ENCODE peak calls at places on chromosome 21, in four cellular contexts. T, W, G and K are unnamed samples.

GRCh38 chr21:25487046-25487594 is 120.2 kb downstream of the MRPL39 start:
- DNase-seq in T (no peak), W (no peak), G (peak), K (no peak)

GRCh38 chr21:17512245-17513213 is at the start of gene CXADR:
- DNase-seq in T (no peak), W (peak), G (no peak), K (no peak)

GRCh38 chr21:43646550-43647260 is 12.6 kb downstream of the HSF2BP start:
- DNase-seq in T (peak), W (peak), G (peak), K (peak)

GRCh38 chr21:34511787-34512451 is at the start of gene KCNE1:
- DNase-seq in T (no peak), W (no peak), G (no peak), K (peak)

GRCh38 chr21:33428669-33429068 is 25.5 kb downstream of the IFNGR2 start:
- DNase-seq in T (no peak), W (no peak), G (peak), K (no peak)

GRCh38 chr21:28554660-28555475 is 437.8 kb downstream of the LTN1 start:
- DNase-seq in T (no peak), W (no peak), G (no peak), K (no peak)

GRCh38 chr21:22346576-22346975 is 1348.4 kb downstream of the NCAM2 start:
- DNase-seq in T (no peak), W (no peak), G (no peak), K (no peak)

GRCh38 chr21:42140196-42140934 is 69.2 kb downstream of the UMODL1 start:
- DNase-seq in T (no peak), W (no peak), G (no peak), K (no peak)

GRCh38 chr21:42022906-42023305 is 12.7 kb upstream of the ZBTB21 start:
- DNase-seq in T (no peak), W (no peak), G (no peak), K (no peak)

GRCh38 chr21:42424848-42425602 is 21.3 kb downstream of the UBASH3A start:
- DNase-seq in T (no peak), W (peak), G (no peak), K (no peak)

GRCh38 chr21:42552407-42553336 is 39.0 kb downstream of the SLC37A1 start:
- DNase-seq in T (no peak), W (no peak), G (no peak), K (no peak)

GRCh38 chr21:16455978-16456377 is 726.2 kb downstream of the USP25 start:
- DNase-seq in T (no peak), W (no peak), G (peak), K (no peak)

GRCh38 chr21:37710555-37711293 is 205.5 kb downstream of the KCNJ6 start:
- DNase-seq in T (no peak), W (no peak), G (no peak), K (no peak)

GRCh38 chr21:37758997-37759396 is 157.3 kb downstream of the KCNJ6 start:
- DNase-seq in T (no peak), W (peak), G (peak), K (peak)

GRCh38 chr21:40512590-40512989 is 334.4 kb downstream of the DSCAM start:
- DNase-seq in T (no peak), W (peak), G (no peak), K (no peak)
- TF ChIP-seq CTCF in T (peak), W (peak), G (peak), K (peak)

GRCh38 chr21:45225741-45226327 is 61.9 kb downstream of the POFUT2 start:
- DNase-seq in T (no peak), W (no peak), G (no peak), K (no peak)

GRCh38 chr21:45226540-45227326 is 61.0 kb downstream of the POFUT2 start:
- DNase-seq in T (no peak), W (no peak), G (no peak), K (no peak)

GRCh38 chr21:45228656-45229240 is 58.9 kb downstream of the POFUT2 start:
- DNase-seq in T (no peak), W (no peak), G (no peak), K (no peak)

GRCh38 chr21:45228171-45228641 is 59.5 kb downstream of the POFUT2 start:
- DNase-seq in T (peak), W (no peak), G (peak), K (no peak)

GRCh38 chr21:45227735-45228134 is 60.0 kb downstream of the POFUT2 start:
- DNase-seq in T (no peak), W (no peak), G (no peak), K (no peak)
- TF ChIP-seq CTCF in T (peak), W (no peak), G (peak), K (no peak)

DNA sequence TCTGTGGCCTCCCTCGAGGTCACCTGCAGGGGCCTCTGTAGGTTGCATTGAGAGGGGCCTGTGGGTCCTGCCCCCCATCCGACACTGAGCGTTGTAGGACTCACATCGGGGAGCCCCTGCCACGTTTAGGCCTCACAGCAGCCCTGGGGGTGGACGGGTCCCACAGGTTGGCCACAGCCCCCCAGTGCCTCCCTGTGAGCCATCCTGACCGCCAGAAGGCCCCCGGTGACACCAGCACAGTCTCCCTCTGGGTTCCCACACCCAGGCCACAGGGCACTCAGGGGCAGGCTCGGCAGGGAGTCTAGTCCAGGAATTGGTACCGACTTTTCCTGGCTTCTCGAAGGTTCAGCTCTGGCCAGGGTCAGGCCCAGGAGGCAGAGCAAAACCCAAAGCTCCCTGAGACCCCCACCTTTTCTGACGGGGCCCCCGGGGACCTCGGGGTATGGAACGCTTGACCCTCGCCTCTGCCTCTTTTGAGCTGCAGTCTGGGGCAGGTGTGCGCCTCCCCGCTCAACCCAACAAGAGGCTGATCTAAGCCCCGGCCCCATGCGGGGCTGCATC is 13.9 kb upstream of the POFUT2 start:
- DNase-seq in T (no peak), W (no peak), G (no peak), K (no peak)
- TF ChIP-seq CTCF in T (no peak), W (no peak), G (no peak), K (no peak)

DNA sequence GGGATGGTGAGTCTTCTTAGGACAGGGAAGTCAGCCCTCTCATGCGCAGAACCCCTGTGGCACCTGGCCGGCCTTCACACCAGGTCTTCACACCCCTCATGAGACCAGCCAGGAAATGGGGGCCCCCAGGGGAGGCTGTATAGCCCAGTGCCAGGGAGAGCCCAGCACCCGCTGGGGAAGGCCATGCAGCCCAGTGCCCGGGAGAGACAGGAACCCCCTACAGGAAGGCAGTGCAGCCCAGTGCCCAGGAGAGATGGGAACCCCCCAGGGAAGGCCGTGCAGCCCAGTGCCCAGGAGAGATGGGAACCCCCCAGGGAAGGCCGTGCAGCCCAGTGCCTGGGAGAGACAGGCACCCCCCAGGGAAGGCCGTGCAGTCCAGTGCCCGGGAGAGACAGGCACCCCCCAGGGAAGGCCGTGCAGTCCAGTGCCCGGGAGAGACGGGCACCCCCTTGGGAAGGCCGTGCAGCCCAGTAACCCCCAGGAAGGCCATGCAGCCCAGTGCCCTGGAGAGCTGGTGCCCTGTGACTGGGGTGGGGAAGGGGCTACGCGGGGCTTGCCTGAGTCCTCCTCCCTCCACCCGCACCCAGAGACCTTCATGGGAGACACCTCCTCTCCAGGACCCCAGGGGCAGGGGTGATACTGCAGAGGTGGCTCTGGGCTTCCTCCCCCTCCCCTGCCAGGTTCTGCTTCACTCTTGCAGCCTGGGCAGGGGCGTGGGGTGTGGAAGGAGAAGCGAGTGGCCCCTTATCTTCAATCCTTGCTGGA is 110.5 kb upstream of the COL6A1 start:
- DNase-seq in T (no peak), W (no peak), G (no peak), K (no peak)
- TF ChIP-seq CTCF in T (no peak), W (no peak), G (no peak), K (no peak)

DNA sequence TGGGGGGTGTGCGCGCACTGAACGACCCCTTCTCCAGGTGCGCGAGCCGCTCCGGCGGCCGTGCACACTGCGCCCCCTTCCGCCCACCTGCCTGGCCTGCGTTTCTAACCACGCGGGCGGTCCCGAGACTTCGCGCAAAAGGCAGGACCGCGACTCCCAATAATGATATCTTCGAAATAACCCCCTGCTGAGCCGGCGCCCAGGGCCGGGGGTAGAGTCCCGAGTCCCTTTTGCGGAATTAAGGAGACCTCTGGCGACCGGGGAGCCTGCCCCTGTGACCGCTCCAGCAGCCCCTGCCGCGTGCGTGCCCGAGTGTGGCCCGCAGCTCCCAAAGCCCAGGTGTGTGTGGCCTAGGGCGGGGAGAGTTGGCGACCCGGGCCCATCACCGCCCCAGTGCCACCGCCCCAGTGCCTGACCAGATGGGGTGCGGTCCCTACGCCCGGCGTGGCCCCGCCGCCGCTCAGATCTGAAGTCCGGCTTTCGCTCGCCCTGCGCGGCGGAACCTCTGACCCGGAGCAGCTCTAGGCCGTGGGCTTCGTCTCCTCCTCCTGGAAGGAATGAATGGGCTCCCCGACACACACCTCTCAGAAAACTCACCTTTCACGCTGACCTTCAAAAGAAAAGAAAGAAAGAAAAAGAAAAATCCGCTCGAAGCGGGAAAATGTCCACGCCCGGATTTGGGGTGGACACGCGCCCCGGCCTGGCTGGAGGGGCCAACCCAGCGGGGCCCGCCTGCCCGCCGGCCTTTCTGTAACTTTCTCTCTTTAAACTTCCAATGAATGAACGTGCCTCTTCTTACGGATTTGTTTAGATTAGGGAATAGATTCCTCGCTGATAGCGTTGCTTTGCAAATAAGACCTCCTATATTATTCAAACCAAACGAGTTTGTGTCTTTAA is 5.5 kb upstream of the SIM2 start:
- DNase-seq in T (no peak), W (no peak), G (no peak), K (no peak)
- TF ChIP-seq CTCF in T (no peak), W (no peak), G (no peak), K (no peak)

GRCh38 chr21:18517905-18518566 is 114.5 kb upstream of the TMPRSS15 start:
- DNase-seq in T (no peak), W (no peak), G (no peak), K (no peak)

GRCh38 chr21:18524097-18524496 is 120.5 kb upstream of the TMPRSS15 start:
- DNase-seq in T (no peak), W (no peak), G (no peak), K (no peak)

GRCh38 chr21:18521204-18521603 is 117.6 kb upstream of the TMPRSS15 start:
- DNase-seq in T (no peak), W (no peak), G (no peak), K (no peak)

DNA sequence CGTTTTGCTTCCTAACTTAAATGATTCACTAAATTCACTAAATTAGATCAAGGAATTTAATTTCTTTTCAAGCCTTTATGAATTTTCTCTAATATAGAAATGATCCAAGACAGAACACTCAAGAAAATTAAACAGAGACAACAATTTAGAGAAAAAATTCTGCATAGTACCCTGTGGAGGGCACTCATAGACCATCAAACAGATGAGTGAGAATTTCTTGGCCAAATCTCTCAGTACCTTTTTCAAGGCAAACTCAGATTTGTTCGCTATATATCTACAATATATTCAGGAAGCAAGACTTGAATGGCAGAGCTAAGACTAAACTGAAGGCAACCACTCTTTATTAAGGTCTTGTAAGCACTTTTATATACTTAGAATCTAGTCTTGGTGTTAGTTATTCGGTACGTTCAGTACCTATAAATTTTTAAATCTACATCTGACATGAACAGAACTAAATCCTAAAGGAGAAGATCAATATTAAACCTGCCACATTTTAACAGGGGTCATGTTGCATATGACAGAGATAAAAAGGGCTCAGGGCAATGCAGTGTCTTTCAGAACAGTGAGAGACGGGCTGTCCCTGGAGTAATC is 118.7 kb upstream of the TMPRSS15 start:
- DNase-seq in T (no peak), W (peak), G (peak), K (no peak)
- TF ChIP-seq CTCF in T (no peak), W (peak), G (no peak), K (no peak)

GRCh38 chr21:32319012-32319411 is 20.4 kb downstream of the MRAP start:
- DNase-seq in T (no peak), W (no peak), G (no peak), K (no peak)
- TF ChIP-seq CTCF in T (no peak), W (no peak), G (no peak), K (no peak)